ENCODE peak calls at places on chromosomes 12 and 14, in four cellular contexts. C is erythroblast, Y is MV-4-11, G is right cardiac atrium. S is an unnamed sample.

GRCh38 chr14:24829862-24830261 is 195.9 kb upstream of the GZMB start:
- DNase-seq in G (no peak), Y (no peak), C (no peak), S (no peak)

GRCh38 chr14:99266181-99267178 is 5.5 kb downstream of the BCL11B start:
- DNase-seq in G (peak), C (peak), Y (peak), S (peak)

GRCh38 chr12:16096273-16096849 is 181.1 kb downstream of the SLC15A5 start:
- DNase-seq in C (no peak), G (no peak), Y (no peak), S (no peak)

GRCh38 chr12:52087961-52088820 is 8.7 kb downstream of the SMIM41 start:
- DNase-seq in Y (no peak), G (no peak), C (no peak), S (no peak)

GRCh38 chr12:127083028-127083949 is 1183.7 kb upstream of the TMEM132C start:
- DNase-seq in Y (peak), G (no peak), C (peak), S (no peak)

GRCh38 chr12:94832780-94833760 is 170.4 kb downstream of the NDUFA12 start:
- DNase-seq in C (no peak), Y (no peak), G (no peak), S (no peak)

GRCh38 chr12:58882796-58883195 is 37.5 kb downstream of the LRIG3 start:
- DNase-seq in G (no peak), C (no peak), Y (no peak), S (no peak)

GRCh38 chr14:86003998-86004397 is 474.1 kb downstream of the FLRT2 start:
- DNase-seq in G (no peak), C (no peak), Y (no peak), S (no peak)

GRCh38 chr14:102319351-102320032 is at the start of gene ZNF839:
- DNase-seq in C (peak), G (peak), Y (peak), S (peak)

GRCh38 chr14:72583316-72584272 is 310.3 kb downstream of the DPF3 start:
- DNase-seq in G (no peak), Y (no peak), C (no peak), S (no peak)

GRCh38 chr12:111304642-111305071 is 64.2 kb downstream of the PHETA1 start:
- DNase-seq in G (no peak), C (peak), Y (peak), S (peak)

GRCh38 chr12:113413488-113413939 is 8.7 kb upstream of the SDSL start:
- DNase-seq in Y (peak), G (peak), C (no peak), S (no peak)

S was measured in stimulated activated effector memory CD8-positive, alpha-beta T cell treated with anti-CD3 and anti-CD28 coated beads, Interleukin-12 subunit alpha, Interleukin-12 subunit beta, amount 100 ng/mL, for 72 hours.